ENCODE peak calls at places on chromosomes 13 and 19, in five cellular contexts. H, D, Z, U and S are unnamed samples.

GRCh38 chr13:24671367-24672117 is 8.7 kb upstream of the ATP12A start:
- DNase-seq in D (no peak), H (peak; percentile 23), Z (peak; percentile 36), U (peak; percentile 22), S (peak; percentile 46)

GRCh38 chr13:51769455-51770127 is 34.4 kb downstream of the DHRS12 start:
- DNase-seq in H (no peak), Z (peak; percentile 49), U (no peak), D (no peak), S (no peak)

GRCh38 chr13:79451500-79451962 is 29.4 kb upstream of the NDFIP2 start:
- DNase-seq in Z (no peak), U (no peak), D (no peak), H (peak; percentile 91), S (no peak)

GRCh38 chr13:20901668-20902437 is 693 bp downstream of the XPO4 start:
- DNase-seq in Z (no peak), D (no peak), U (peak; percentile 64), H (peak; percentile 70), S (no peak)

GRCh38 chr19:11587973-11588631 is 9.2 kb upstream of the ZNF627 start:
- DNase-seq in H (no peak), D (no peak), Z (no peak), U (no peak), S (no peak)

GRCh38 chr19:17865364-17866311 is 5.9 kb downstream of the RPL18A start:
- DNase-seq in Z (no peak), D (no peak), U (no peak), H (no peak), S (no peak)

GRCh38 chr13:104253063-104253680 is 1187.0 kb upstream of the SLC10A2 start:
- DNase-seq in H (no peak), D (no peak), U (no peak), Z (no peak), S (no peak)

GRCh38 chr19:4722671-4723464 is 774 bp downstream of the DPP9 start:
- DNase-seq in Z (peak; percentile 50), U (no peak), H (peak; percentile 35), D (no peak), S (no peak)

GRCh38 chr13:101751488-101751887 is 299.0 kb downstream of the ITGBL1 start:
- DNase-seq in U (no peak), H (no peak), D (no peak), Z (no peak), S (peak; percentile 3)

GRCh38 chr19:11861301-11861700 is 12.8 kb downstream of the ZNF439 start:
- DNase-seq in Z (no peak), H (no peak), D (no peak), U (no peak), S (no peak)

GRCh38 chr13:77831870-77832269 is 86.8 kb downstream of the EDNRB start:
- DNase-seq in U (no peak), D (no peak), Z (no peak), H (peak; percentile 62), S (no peak)

GRCh38 chr19:48750771-48751504 is 1.5 kb downstream of the FUT1 start:
- DNase-seq in H (peak; percentile 25), D (no peak), Z (no peak), U (peak; percentile 72), S (no peak)

GRCh38 chr19:48754950-48755645 is at the start of gene FGF21:
- DNase-seq in H (no peak), Z (no peak), D (no peak), U (no peak), S (no peak)

GRCh38 chr19:48751835-48752510 is 468 bp downstream of the FUT1 start:
- DNase-seq in U (no peak), Z (no peak), D (no peak), H (no peak), S (no peak)

GRCh38 chr19:48750351-48750750 is 2.1 kb downstream of the FUT1 start:
- DNase-seq in Z (no peak), H (no peak), D (no peak), U (peak; percentile 74), S (no peak)

DNA sequence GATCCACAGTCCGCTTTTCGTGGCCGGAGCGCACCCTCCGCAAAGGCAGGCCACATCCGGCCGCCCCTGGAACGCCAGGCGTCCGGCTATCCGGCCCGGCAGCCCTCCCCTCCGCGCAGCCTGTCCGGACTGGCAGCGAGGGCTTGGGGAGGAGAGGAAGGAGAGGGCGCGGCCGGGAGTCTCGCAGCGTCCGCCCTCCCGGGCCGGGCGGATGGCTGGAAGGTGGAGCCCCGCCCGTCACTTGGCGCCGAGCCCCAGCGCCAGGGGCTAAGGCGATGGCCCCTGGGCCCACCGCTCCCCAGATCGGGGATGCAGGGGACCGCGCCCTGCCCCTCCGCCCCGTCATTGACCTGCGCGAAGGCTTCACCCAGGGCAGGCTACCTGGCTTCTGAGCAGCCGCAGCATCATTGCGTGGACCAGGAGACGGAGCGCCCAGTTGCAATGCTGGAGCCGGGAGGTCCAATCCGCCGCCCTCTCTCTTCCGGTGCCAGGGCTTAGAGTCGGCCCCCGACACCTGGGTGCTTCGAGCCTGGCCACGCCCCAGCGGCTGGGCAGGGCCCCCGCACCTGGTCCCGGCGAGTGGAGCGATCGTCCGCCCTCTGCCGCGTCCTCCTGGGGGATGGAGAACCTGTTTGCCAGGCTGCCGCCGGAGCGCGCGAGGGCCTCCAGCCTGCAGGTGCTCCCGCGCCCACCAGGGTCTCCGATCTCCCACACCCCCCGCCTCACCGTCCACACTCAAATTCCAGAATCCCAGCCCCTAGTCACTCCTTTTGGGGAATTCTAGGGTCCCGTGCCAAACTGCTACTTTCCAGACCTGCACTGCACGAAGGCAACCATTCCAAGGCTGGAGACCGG is at the start of gene FUT1:
- DNase-seq in U (peak; percentile 92), D (no peak), H (no peak), Z (peak; percentile 89), S (peak; percentile 81)
- H3K4me3 ChIP-seq in U (peak within 1 kb of the TSS; percentile 61), D (peak within 1 kb of the TSS; percentile 45), H (no peak within 1 kb of the TSS), Z (peak within 1 kb of the TSS; percentile 48), S (peak within 1 kb of the TSS; percentile 72)

GRCh38 chr19:8340341-8341096 is 2.5 kb downstream of the KANK3 start:
- DNase-seq in U (no peak), H (no peak), D (no peak), Z (no peak), S (no peak)

GRCh38 chr19:8343483-8343844 is 402 bp upstream of the KANK3 start:
- DNase-seq in H (no peak), Z (no peak), D (no peak), U (no peak), S (no peak)

GRCh38 chr19:8342316-8342683 is 762 bp downstream of the KANK3 start:
- DNase-seq in D (no peak), H (no peak), U (no peak), Z (no peak), S (no peak)

GRCh38 chr19:8338835-8339234 is 4.2 kb downstream of the KANK3 start:
- DNase-seq in U (no peak), H (no peak), D (no peak), Z (no peak), S (no peak)

GRCh38 chr19:8342684-8343482 is at the start of gene KANK3:
- DNase-seq in H (peak; percentile 81), U (peak; percentile 93), Z (peak; percentile 91), D (peak; percentile 83), S (peak; percentile 92)
- TF ChIP-seq CTCF in H (no peak), U (no peak), Z (no peak), D (no peak), S (no peak)

GRCh38 chr19:47082493-47082892 is 31.1 kb downstream of the ZC3H4 start:
- DNase-seq in H (no peak), U (no peak), D (no peak), Z (no peak), S (no peak)
- H3K4me3 ChIP-seq in H (no peak overlapping the region), U (no peak overlapping the region), D (no peak overlapping the region), Z (no peak overlapping the region), S (no peak overlapping the region)

GRCh38 chr13:47829684-47830083 is 171.4 kb downstream of the SUCLA2 start:
- DNase-seq in H (no peak), Z (no peak), D (no peak), U (no peak), S (no peak)

GRCh38 chr13:47831265-47831664 is 169.8 kb downstream of the SUCLA2 start:
- DNase-seq in D (no peak), H (no peak), Z (no peak), U (no peak), S (no peak)

GRCh38 chr13:47837104-47837880 is 163.8 kb downstream of the SUCLA2 start:
- DNase-seq in H (no peak), U (no peak), D (no peak), Z (no peak), S (no peak)

GRCh38 chr13:47835470-47836228 is 165.4 kb downstream of the SUCLA2 start:
- DNase-seq in H (no peak), D (no peak), U (no peak), Z (no peak), S (no peak)

GRCh38 chr13:47832458-47832972 is 168.6 kb downstream of the SUCLA2 start:
- DNase-seq in Z (no peak), D (no peak), U (no peak), H (no peak), S (no peak)
- TF ChIP-seq CTCF in Z (no peak), D (no peak), U (no peak), H (no peak), S (no peak)

GRCh38 chr19:542173-542866 is 1.5 kb upstream of the GZMM start:
- DNase-seq in H (no peak), U (no peak), D (no peak), Z (no peak), S (no peak)
- H3K4me3 ChIP-seq in H (no peak overlapping the region), U (no peak overlapping the region), D (no peak overlapping the region), Z (no peak overlapping the region), S (no peak overlapping the region)

GRCh38 chr19:35290381-35291135 is 1.4 kb upstream of the MAG start:
- DNase-seq in D (no peak), H (no peak), Z (no peak), U (no peak), S (no peak)

GRCh38 chr19:35287713-35288112 is 4.2 kb upstream of the MAG start:
- DNase-seq in H (no peak), Z (no peak), U (no peak), D (no peak), S (no peak)

GRCh38 chr19:35291259-35291658 is 702 bp upstream of the MAG start:
- DNase-seq in H (no peak), U (no peak), Z (no peak), D (no peak), S (no peak)

GRCh38 chr19:35288331-35288730 is 3.6 kb upstream of the MAG start:
- DNase-seq in U (no peak), Z (no peak), H (no peak), D (no peak), S (no peak)

DNA sequence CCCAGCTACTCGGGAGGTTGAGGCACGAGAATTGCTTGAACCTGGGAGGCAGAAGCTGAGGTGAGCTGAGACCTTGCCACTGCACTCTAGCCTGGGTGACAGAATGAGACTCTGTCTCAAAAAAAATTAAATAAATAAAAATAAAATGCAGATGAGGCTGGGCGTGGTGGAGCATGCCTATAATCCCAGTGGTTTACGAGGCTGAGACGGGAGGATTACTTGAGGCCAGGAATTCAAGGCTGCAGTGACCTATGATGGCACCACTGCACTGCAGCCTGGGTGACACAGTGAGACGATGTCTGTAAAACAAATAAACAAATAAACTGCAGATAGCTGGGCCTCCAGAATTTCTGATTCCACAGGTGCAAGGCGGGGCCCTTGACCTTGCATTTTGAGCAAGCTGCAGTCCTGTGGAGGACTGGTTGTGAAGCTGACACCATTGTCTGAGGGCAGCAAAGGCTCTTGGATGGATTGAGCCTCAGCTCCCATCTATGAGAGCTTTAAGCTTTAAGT is 3.1 kb upstream of the MAG start:
- DNase-seq in U (no peak), Z (no peak), D (no peak), H (no peak), S (no peak)
- TF ChIP-seq CTCF in U (no peak), Z (no peak), D (no peak), H (no peak), S (no peak)

GRCh38 chr13:107210216-107211010 is 642.5 kb upstream of the ARGLU1 start:
- DNase-seq in H (no peak), Z (no peak), D (no peak), U (no peak), S (no peak)
- H3K4me3 ChIP-seq in H (no peak overlapping the region), Z (no peak overlapping the region), D (peak overlapping the region; percentile 33), U (no peak overlapping the region), S (no peak overlapping the region)